ENCODE peak calls at places on chromosomes 12 and 14, in five cellular contexts. E is A549, U is ecto neural progenitor cell, B is heart left ventricle, C is NCI-H446. R is an unnamed sample.

GRCh38 chr14:104184911-104185499 is 46.6 kb downstream of the KIF26A start:
- DNase-seq in E (peak; percentile 26), U (no peak), B (peak; percentile 72), C (no peak), R (no peak)

GRCh38 chr12:8950287-8950574 is 786 bp upstream of the M6PR start:
- DNase-seq in E (no peak), U (no peak), B (no peak), C (no peak), R (no peak)

GRCh38 chr14:89621009-89621421 is 204.0 kb upstream of the FOXN3 start:
- DNase-seq in E (no peak), U (no peak), B (no peak), C (no peak), R (no peak)

GRCh38 chr12:92290016-92290685 is 144.5 kb upstream of the BTG1 start:
- DNase-seq in E (peak; percentile 10), U (no peak), B (no peak), C (no peak), R (no peak)

GRCh38 chr14:102805454-102805891 is 28.2 kb downstream of the TRAF3 start:
- DNase-seq in E (no peak), U (no peak), B (no peak), C (no peak), R (no peak)

GRCh38 chr14:24300326-24300980 is 803 bp downstream of the NOP9 start:
- DNase-seq in E (no peak), U (no peak), B (no peak), C (no peak), R (no peak)

GRCh38 chr14:30728471-30728870 is 106.4 kb downstream of the SCFD1 start:
- DNase-seq in E (no peak), U (no peak), B (no peak), C (no peak), R (no peak)

GRCh38 chr12:32253154-32253795 is 146.1 kb upstream of the FGD4 start:
- DNase-seq in E (no peak), U (no peak), B (no peak), C (no peak), R (no peak)

GRCh38 chr12:50099302-50100008 is 4.4 kb upstream of the GPD1 start:
- DNase-seq in E (no peak), U (no peak), B (no peak), C (no peak), R (no peak)

GRCh38 chr14:86799244-86799647 is 1193.7 kb downstream of the GALC start:
- DNase-seq in E (peak; percentile 1), U (no peak), B (no peak), C (no peak), R (no peak)

GRCh38 chr14:94914191-94914590 is 144.3 kb upstream of the GSC start:
- DNase-seq in E (no peak), U (no peak), B (no peak), C (no peak), R (no peak)

GRCh38 chr14:58697927-58698641 is 60.3 kb downstream of the DACT1 start:
- DNase-seq in E (no peak), U (no peak), B (no peak), C (peak; percentile 25), R (no peak)

GRCh38 chr14:50978521-50978871 is 34.2 kb upstream of the PYGL start:
- DNase-seq in E (no peak), U (no peak), B (no peak), C (no peak), R (no peak)

GRCh38 chr12:97336896-97337751 is 125.5 kb upstream of the RMST start:
- DNase-seq in E (no peak), U (no peak), B (no peak), C (no peak), R (no peak)

GRCh38 chr12:71661977-71662522 is 1.6 kb downstream of the ZFC3H1 start:
- DNase-seq in E (no peak), U (no peak), B (no peak), C (no peak), R (no peak)

GRCh38 chr12:67742461-67742860 is 93.9 kb downstream of the DYRK2 start:
- DNase-seq in E (no peak), U (no peak), B (no peak), C (no peak), R (no peak)

GRCh38 chr14:23639891-23640523 is 3.8 kb downstream of the DHRS2 start:
- DNase-seq in E (no peak), U (no peak), B (no peak), C (no peak), R (no peak)

GRCh38 chr14:52328286-52328685 is 14.2 kb downstream of the PTGER2 start:
- DNase-seq in E (no peak), U (no peak), B (no peak), C (no peak), R (no peak)